ENCODE peak calls at places on chromosome 12, in ten cellular contexts. B is GM04504, E is choroid plexus epithelial cell, Y is non-pigmented ciliary epithelial cell, W is left cardiac atrium, D is neural crest cell, M is spleen, L is HuH-7.5, I is tibial artery, R is thyroid gland. H is an unnamed sample.

GRCh38 chr12:101995684-101996083 is 66.1 kb downstream of the WASHC3 start:
- DNase-seq in B (no peak), E (no peak), Y (no peak), W (no peak), D (no peak), M (no peak), L (no peak), I (no peak), R (no peak), H (no peak)

GRCh38 chr12:69024413-69024812 is 91.4 kb upstream of the CPM start:
- DNase-seq in B (no peak), E (no peak), Y (no peak), W (peak), D (no peak), M (no peak), L (no peak), I (no peak), R (peak), H (peak)

GRCh38 chr12:131454418-131455217 is 256.3 kb upstream of the SFSWAP start:
- DNase-seq in B (no peak), E (peak), Y (no peak), W (no peak), D (peak), M (peak), L (peak), I (peak), R (peak), H (no peak)

GRCh38 chr12:108683906-108684556 is 47.3 kb downstream of the CORO1C start:
- DNase-seq in B (no peak), E (peak), Y (no peak), W (no peak), D (no peak), M (no peak), L (no peak), I (no peak), R (no peak), H (no peak)

GRCh38 chr12:24244801-24245200 is 295.3 kb upstream of the SOX5 start:
- DNase-seq in B (no peak), E (no peak), Y (no peak), W (no peak), D (no peak), M (no peak), L (no peak), I (no peak), R (no peak), H (no peak)

GRCh38 chr12:64404470-64405446 is 566 bp downstream of the XPOT start:
- DNase-seq in B (peak), E (peak), Y (peak), W (peak), D (peak), M (no peak), L (peak), I (peak), R (no peak), H (peak)

GRCh38 chr12:69657376-69658137 is 41.5 kb downstream of the BEST3 start:
- DNase-seq in B (no peak), E (peak), Y (no peak), W (no peak), D (no peak), M (no peak), L (peak), I (no peak), R (no peak), H (peak)

GRCh38 chr12:121295746-121296617 is 527 bp downstream of the CAMKK2 start:
- DNase-seq in B (no peak), E (peak), Y (no peak), W (peak), D (peak), M (peak), L (peak), I (no peak), R (peak), H (no peak)

GRCh38 chr12:8453796-8454195 is 2.0 kb upstream of the CLEC6A start:
- DNase-seq in B (no peak), E (no peak), Y (no peak), W (no peak), D (no peak), M (no peak), L (no peak), I (no peak), R (no peak), H (no peak)

GRCh38 chr12:65938807-65939206 is 114.5 kb downstream of the HMGA2 start:
- DNase-seq in B (no peak), E (no peak), Y (no peak), W (no peak), D (no peak), M (no peak), L (no peak), I (no peak), R (no peak), H (no peak)

GRCh38 chr12:64600164-64600561 is 10.1 kb upstream of the RASSF3 start:
- DNase-seq in B (no peak), E (no peak), Y (no peak), W (no peak), D (no peak), M (no peak), L (no peak), I (no peak), R (no peak), H (no peak)

GRCh38 chr12:54432815-54433164 is 13.7 kb upstream of the ITGA5 start:
- DNase-seq in B (no peak), E (no peak), Y (no peak), W (peak), D (no peak), M (no peak), L (no peak), I (no peak), R (no peak), H (no peak)

GRCh38 chr12:88615490-88615889 is 35.2 kb upstream of the KITLG start:
- DNase-seq in B (no peak), E (no peak), Y (no peak), W (no peak), D (no peak), M (no peak), L (no peak), I (no peak), R (no peak), H (no peak)

GRCh38 chr12:106369624-106370346 is 12.2 kb downstream of the POLR3B start:
- DNase-seq in B (peak), E (peak), Y (peak), W (no peak), D (no peak), M (no peak), L (no peak), I (no peak), R (no peak), H (peak)

H was measured in fibroblast of gingiva.